ENCODE peak calls at places on chromosomes 6 and 20, in six cellular contexts. One of them, this sample, is unnamed.
A peak's percentile ranks its signal among the peaks of the same experiment; 100 is the strongest.

GRCh38 chr6:168132531-168133184 is 53.6 kb upstream of the FRMD1 start:
- DNase-seq in nephron progenitor cell: peak; percentile 57
- DNase-seq in lower leg skin: peak; percentile 36
- DNase-seq in T-helper 2 cell: no peak
- DNase-seq in KBM-7: no peak
- DNase-seq in CD4-positive, alpha-beta T cell: no peak
- DNase-seq in this sample: peak; percentile 57

GRCh38 chr6:136173519-136174507 is 76.3 kb downstream of the MTFR2 start:
- DNase-seq in T-helper 2 cell: no peak
- DNase-seq in KBM-7: peak; percentile 8
- DNase-seq in nephron progenitor cell: no peak
- DNase-seq in CD4-positive, alpha-beta T cell: no peak
- DNase-seq in lower leg skin: peak; percentile 26
- DNase-seq in this sample: peak; percentile 50

GRCh38 chr20:15579703-15580102 is 993.5 kb downstream of the KIF16B start:
- DNase-seq in CD4-positive, alpha-beta T cell: no peak
- DNase-seq in KBM-7: no peak
- DNase-seq in lower leg skin: no peak
- DNase-seq in nephron progenitor cell: no peak
- DNase-seq in T-helper 2 cell: no peak
- DNase-seq in this sample: no peak

GRCh38 chr6:145887969-145888368 is 73.4 kb upstream of the FBXO30 start:
- DNase-seq in nephron progenitor cell: no peak
- DNase-seq in KBM-7: no peak
- DNase-seq in CD4-positive, alpha-beta T cell: no peak
- DNase-seq in lower leg skin: no peak
- DNase-seq in T-helper 2 cell: no peak
- DNase-seq in this sample: no peak

GRCh38 chr6:134204031-134204430 is 113.9 kb downstream of the SGK1 start:
- DNase-seq in T-helper 2 cell: no peak
- DNase-seq in KBM-7: no peak
- DNase-seq in CD4-positive, alpha-beta T cell: no peak
- DNase-seq in lower leg skin: no peak
- DNase-seq in nephron progenitor cell: no peak
- DNase-seq in this sample: no peak

GRCh38 chr6:145110109-145110508 is 625.2 kb downstream of the EPM2A start:
- DNase-seq in CD4-positive, alpha-beta T cell: no peak
- DNase-seq in nephron progenitor cell: no peak
- DNase-seq in T-helper 2 cell: no peak
- DNase-seq in lower leg skin: no peak
- DNase-seq in KBM-7: no peak
- DNase-seq in this sample: no peak

GRCh38 chr6:88177961-88178464 is 11.9 kb upstream of the CNR1 start:
- DNase-seq in nephron progenitor cell: no peak
- DNase-seq in lower leg skin: no peak
- DNase-seq in CD4-positive, alpha-beta T cell: no peak
- DNase-seq in T-helper 2 cell: no peak
- DNase-seq in KBM-7: peak; percentile 20
- DNase-seq in this sample: no peak

GRCh38 chr6:437042-437402 is 45.5 kb downstream of the IRF4 start:
- DNase-seq in KBM-7: no peak
- DNase-seq in nephron progenitor cell: no peak
- DNase-seq in lower leg skin: no peak
- DNase-seq in CD4-positive, alpha-beta T cell: no peak
- DNase-seq in T-helper 2 cell: no peak
- DNase-seq in this sample: no peak

GRCh38 chr20:1166963-1167720 is 17.6 kb downstream of the TMEM74B start:
- DNase-seq in T-helper 2 cell: no peak
- DNase-seq in CD4-positive, alpha-beta T cell: no peak
- DNase-seq in lower leg skin: no peak
- DNase-seq in KBM-7: no peak
- DNase-seq in nephron progenitor cell: no peak
- DNase-seq in this sample: no peak

GRCh38 chr20:33162753-33163152 is 5.2 kb upstream of the BPIFA2 start:
- DNase-seq in nephron progenitor cell: no peak
- DNase-seq in CD4-positive, alpha-beta T cell: no peak
- DNase-seq in lower leg skin: no peak
- DNase-seq in T-helper 2 cell: no peak
- DNase-seq in KBM-7: peak; percentile 27
- DNase-seq in this sample: no peak

GRCh38 chr20:31543966-31544598 is 29.8 kb downstream of the HM13 start:
- DNase-seq in nephron progenitor cell: no peak
- DNase-seq in T-helper 2 cell: no peak
- DNase-seq in KBM-7: no peak
- DNase-seq in lower leg skin: no peak
- DNase-seq in CD4-positive, alpha-beta T cell: no peak
- DNase-seq in this sample: peak; percentile 37

GRCh38 chr6:22221630-22222029 is 75.2 kb downstream of the PRL start:
- DNase-seq in T-helper 2 cell: no peak
- DNase-seq in nephron progenitor cell: no peak
- DNase-seq in CD4-positive, alpha-beta T cell: no peak
- DNase-seq in lower leg skin: no peak
- DNase-seq in KBM-7: no peak
- DNase-seq in this sample: no peak

GRCh38 chr6:46583081-46583480 is 69.5 kb downstream of the CYP39A1 start:
- DNase-seq in T-helper 2 cell: no peak
- DNase-seq in lower leg skin: no peak
- DNase-seq in CD4-positive, alpha-beta T cell: no peak
- DNase-seq in nephron progenitor cell: no peak
- DNase-seq in KBM-7: no peak
- DNase-seq in this sample: no peak

GRCh38 chr6:100175814-100176275 is 181.8 kb upstream of the MCHR2 start:
- DNase-seq in CD4-positive, alpha-beta T cell: no peak
- DNase-seq in KBM-7: no peak
- DNase-seq in nephron progenitor cell: no peak
- DNase-seq in lower leg skin: no peak
- DNase-seq in T-helper 2 cell: no peak
- DNase-seq in this sample: no peak

GRCh38 chr6:134519456-134519855 is 201.5 kb upstream of the SGK1 start:
- DNase-seq in lower leg skin: no peak
- DNase-seq in nephron progenitor cell: no peak
- DNase-seq in T-helper 2 cell: peak; percentile 9
- DNase-seq in CD4-positive, alpha-beta T cell: peak; percentile 15
- DNase-seq in KBM-7: peak; percentile 69
- DNase-seq in this sample: no peak

GRCh38 chr6:135703621-135704020 is 147.9 kb upstream of the PDE7B start:
- DNase-seq in T-helper 2 cell: no peak
- DNase-seq in lower leg skin: no peak
- DNase-seq in KBM-7: no peak
- DNase-seq in nephron progenitor cell: no peak
- DNase-seq in CD4-positive, alpha-beta T cell: no peak
- DNase-seq in this sample: no peak

GRCh38 chr6:114171473-114171872 is 171.3 kb downstream of the HS3ST5 start:
- DNase-seq in nephron progenitor cell: no peak
- DNase-seq in KBM-7: no peak
- DNase-seq in T-helper 2 cell: no peak
- DNase-seq in CD4-positive, alpha-beta T cell: no peak
- DNase-seq in lower leg skin: no peak
- DNase-seq in this sample: no peak

GRCh38 chr6:43468240-43468639 is 9.1 kb upstream of the TJAP1 start:
- DNase-seq in lower leg skin: no peak
- DNase-seq in nephron progenitor cell: no peak
- DNase-seq in T-helper 2 cell: no peak
- DNase-seq in KBM-7: no peak
- DNase-seq in CD4-positive, alpha-beta T cell: no peak
- DNase-seq in this sample: no peak

GRCh38 chr20:5198651-5198924 is 71.8 kb downstream of the CDS2 start:
- DNase-seq in nephron progenitor cell: no peak
- DNase-seq in KBM-7: no peak
- DNase-seq in T-helper 2 cell: no peak
- DNase-seq in CD4-positive, alpha-beta T cell: no peak
- DNase-seq in lower leg skin: no peak
- DNase-seq in this sample: no peak

GRCh38 chr6:160733045-160733646 is 31.1 kb downstream of the PLG start:
- DNase-seq in KBM-7: peak; percentile 33
- DNase-seq in T-helper 2 cell: no peak
- DNase-seq in lower leg skin: no peak
- DNase-seq in CD4-positive, alpha-beta T cell: no peak
- DNase-seq in nephron progenitor cell: peak; percentile 53
- DNase-seq in this sample: peak; percentile 16

GRCh38 chr6:127420558-127420957 is 38.6 kb downstream of the KIAA0408 start:
- DNase-seq in KBM-7: peak; percentile 78
- DNase-seq in nephron progenitor cell: peak; percentile 17
- DNase-seq in T-helper 2 cell: peak; percentile 6
- DNase-seq in CD4-positive, alpha-beta T cell: peak; percentile 46
- DNase-seq in lower leg skin: peak; percentile 79
- DNase-seq in this sample: peak; percentile 27

GRCh38 chr6:33692078-33692759 is 19.3 kb downstream of the UQCC2 start:
- DNase-seq in CD4-positive, alpha-beta T cell: no peak
- DNase-seq in T-helper 2 cell: no peak
- DNase-seq in lower leg skin: no peak
- DNase-seq in KBM-7: no peak
- DNase-seq in nephron progenitor cell: no peak
- DNase-seq in this sample: no peak

GRCh38 chr20:11718474-11719094 is 199.1 kb upstream of the BTBD3 start:
- DNase-seq in T-helper 2 cell: no peak
- DNase-seq in KBM-7: no peak
- DNase-seq in lower leg skin: no peak
- DNase-seq in nephron progenitor cell: no peak
- DNase-seq in CD4-positive, alpha-beta T cell: no peak
- DNase-seq in this sample: no peak

GRCh38 chr6:47092249-47092648 is 50.1 kb upstream of the ADGRF1 start:
- DNase-seq in CD4-positive, alpha-beta T cell: no peak
- DNase-seq in lower leg skin: peak; percentile 21
- DNase-seq in nephron progenitor cell: no peak
- DNase-seq in KBM-7: no peak
- DNase-seq in T-helper 2 cell: no peak
- DNase-seq in this sample: no peak

GRCh38 chr20:40868568-40869223 is 159.9 kb upstream of the TOP1 start:
- DNase-seq in T-helper 2 cell: no peak
- DNase-seq in nephron progenitor cell: no peak
- DNase-seq in CD4-positive, alpha-beta T cell: no peak
- DNase-seq in lower leg skin: no peak
- DNase-seq in KBM-7: no peak
- DNase-seq in this sample: peak; percentile 37

This sample was measured in uterus.